ENCODE peak calls at places on chromosomes 3 and 15, in eight cellular contexts. H is ureter; L is T-cell; K is memory B cell; S is Jurkat, Clone E6-1; G is caudate nucleus; C is stimulated activated effector memory CD8-positive, alpha-beta T cell treated with anti-CD3 and anti-CD28 coated beads, Interleukin-12 subunit alpha, Interleukin-12 subunit beta, amount 100 ng/mL, for 72 hours; O is RCC 7860. F is an unnamed sample.

GRCh38 chr3:160704006-160704405 is 27.0 kb downstream of the ARL14 start:
- DNase-seq in H (no peak), L (no peak), K (no peak), S (no peak), G (no peak), C (no peak), O (no peak), F (no peak)

GRCh38 chr3:145017959-145018358 is 1046.3 kb downstream of the DIPK2A start:
- DNase-seq in H (no peak), L (no peak), K (no peak), S (no peak), G (no peak), C (no peak), O (no peak), F (no peak)

GRCh38 chr15:43954181-43954621 is 127.4 kb downstream of the WDR76 start:
- DNase-seq in H (no peak), L (no peak), K (no peak), S (no peak), G (no peak), C (peak; percentile 50), O (peak; percentile 11), F (peak; percentile 17)

GRCh38 chr3:155859859-155860258 is 5.6 kb upstream of the SLC33A1 start:
- DNase-seq in H (no peak), L (no peak), K (no peak), S (no peak), G (no peak), C (no peak), O (no peak), F (no peak)

GRCh38 chr3:58519668-58520402 is 17.2 kb downstream of the ACOX2 start:
- DNase-seq in H (no peak), L (no peak), K (no peak), S (no peak), G (no peak), C (no peak), O (no peak), F (no peak)

GRCh38 chr3:179200790-179201189 is 50.1 kb downstream of the KCNMB3 start:
- DNase-seq in H (no peak), L (no peak), K (no peak), S (no peak), G (no peak), C (no peak), O (no peak), F (no peak)

GRCh38 chr15:45486317-45486716 is 36.2 kb downstream of the SLC30A4 start:
- DNase-seq in H (no peak), L (no peak), K (no peak), S (no peak), G (no peak), C (no peak), O (no peak), F (no peak)

GRCh38 chr3:38566215-38566528 is 70.0 kb downstream of the EXOG start:
- DNase-seq in H (no peak), L (no peak), K (no peak), S (no peak), G (no peak), C (no peak), O (no peak), F (no peak)

GRCh38 chr15:37016287-37016686 is 84.1 kb downstream of the MEIS2 start:
- DNase-seq in H (no peak), L (no peak), K (no peak), S (no peak), G (no peak), C (no peak), O (no peak), F (no peak)

GRCh38 chr15:99729920-99730319 is 3.3 kb downstream of the LYSMD4 start:
- DNase-seq in H (no peak), L (peak; percentile 17), K (no peak), S (no peak), G (no peak), C (no peak), O (peak; percentile 4), F (no peak)

GRCh38 chr3:168034152-168034928 is 61.4 kb downstream of the GOLIM4 start:
- DNase-seq in H (no peak), L (no peak), K (no peak), S (no peak), G (no peak), C (no peak), O (peak; percentile 58), F (no peak)

GRCh38 chr3:66140106-66140505 is 80.7 kb upstream of the SLC25A26 start:
- DNase-seq in H (no peak), L (no peak), K (no peak), S (no peak), G (no peak), C (no peak), O (no peak), F (no peak)

GRCh38 chr3:142896201-142896755 is 7.4 kb upstream of the PCOLCE2 start:
- DNase-seq in H (no peak), L (no peak), K (no peak), S (no peak), G (no peak), C (peak; percentile 26), O (peak; percentile 82), F (no peak)

GRCh38 chr15:83775738-83776137 is 121.8 kb downstream of the ADAMTSL3 start:
- DNase-seq in H (no peak), L (no peak), K (no peak), S (peak; percentile 18), G (no peak), C (no peak), O (no peak), F (no peak)

GRCh38 chr3:110773413-110773954 is 298.1 kb upstream of the NECTIN3 start:
- DNase-seq in H (no peak), L (no peak), K (no peak), S (peak; percentile 22), G (no peak), C (no peak), O (no peak), F (no peak)

GRCh38 chr3:11000528-11000927 is 8.0 kb downstream of the SLC6A1 start:
- DNase-seq in H (no peak), L (no peak), K (no peak), S (no peak), G (no peak), C (no peak), O (no peak), F (no peak)

GRCh38 chr15:63506537-63507035 is 2.2 kb downstream of the USP3 start:
- DNase-seq in H (no peak), L (no peak), K (no peak), S (no peak), G (no peak), C (no peak), O (no peak), F (no peak)

GRCh38 chr15:51097553-51098330 is 3.0 kb upstream of the TNFAIP8L3 start:
- DNase-seq in H (peak; percentile 25), L (no peak), K (no peak), S (no peak), G (no peak), C (no peak), O (no peak), F (no peak)

GRCh38 chr3:73437828-73438227 is 186.9 kb downstream of the PDZRN3 start:
- DNase-seq in H (no peak), L (no peak), K (no peak), S (no peak), G (no peak), C (no peak), O (no peak), F (no peak)

GRCh38 chr3:23668430-23668904 is 137.3 kb upstream of the UBE2E1 start:
- DNase-seq in H (no peak), L (no peak), K (no peak), S (no peak), G (no peak), C (no peak), O (peak; percentile 90), F (no peak)

GRCh38 chr15:31396881-31397560 is 70.4 kb downstream of the KLF13 start:
- DNase-seq in H (peak; percentile 91), L (no peak), K (peak; percentile 14), S (no peak), G (no peak), C (peak; percentile 41), O (no peak), F (no peak)

GRCh38 chr15:73352082-73352481 is 16.7 kb downstream of the HCN4 start:
- DNase-seq in H (no peak), L (no peak), K (no peak), S (no peak), G (no peak), C (no peak), O (no peak), F (no peak)

GRCh38 chr15:70538278-70538677 is 225.1 kb downstream of the UACA start:
- DNase-seq in H (no peak), L (no peak), K (no peak), S (no peak), G (no peak), C (no peak), O (peak; percentile 55), F (no peak)

GRCh38 chr3:63869929-63870328 is 6.3 kb downstream of the ATXN7 start:
- DNase-seq in H (no peak), L (no peak), K (no peak), S (no peak), G (no peak), C (no peak), O (no peak), F (no peak)

GRCh38 chr3:127003175-127003555 is 20.2 kb downstream of the PLXNA1 start:
- DNase-seq in H (no peak), L (no peak), K (no peak), S (no peak), G (no peak), C (no peak), O (no peak), F (no peak)

GRCh38 chr3:123385072-123385471 is 63.8 kb downstream of the ADCY5 start:
- DNase-seq in H (no peak), L (no peak), K (no peak), S (no peak), G (no peak), C (no peak), O (no peak), F (no peak)

GRCh38 chr3:119794401-119794800 is 12.5 kb downstream of the NR1I2 start:
- DNase-seq in H (no peak), L (no peak), K (no peak), S (no peak), G (no peak), C (no peak), O (no peak), F (no peak)

GRCh38 chr3:134350861-134351311 is 23.4 kb downstream of the AMOTL2 start:
- DNase-seq in H (peak; percentile 75), L (no peak), K (no peak), S (no peak), G (no peak), C (no peak), O (no peak), F (no peak)

GRCh38 chr3:52471371-52472238 is 16.2 kb downstream of the NISCH start:
- DNase-seq in H (peak; percentile 75), L (no peak), K (peak; percentile 36), S (no peak), G (no peak), C (no peak), O (peak; percentile 8), F (no peak)

GRCh38 chr3:106161236-106161635 is 292.4 kb upstream of the CBLB start:
- DNase-seq in H (no peak), L (no peak), K (no peak), S (peak; percentile 18), G (no peak), C (no peak), O (no peak), F (no peak)

GRCh38 chr3:152382312-152383135 is 113.8 kb downstream of the MBNL1 start:
- DNase-seq in H (no peak), L (no peak), K (no peak), S (no peak), G (no peak), C (no peak), O (no peak), F (no peak)

GRCh38 chr15:76994001-76994400 is 925 bp upstream of the PSTPIP1 start:
- DNase-seq in H (no peak), L (no peak), K (no peak), S (no peak), G (no peak), C (no peak), O (no peak), F (peak; percentile 75)

GRCh38 chr3:134291300-134292254 is 40.9 kb upstream of the RYK start:
- DNase-seq in H (peak; percentile 78), L (no peak), K (no peak), S (no peak), G (no peak), C (no peak), O (no peak), F (no peak)

F was measured in stimulated activated CD4-positive, alpha-beta T cell treated with anti-CD3 and anti-CD28 coated beads, Interleukin-1b, Interleukin-23, amount 100 ng/mL, for 48 hours.